ENCODE peak calls at places on chromosome 11, in five cellular contexts. One of them, this sample, is unnamed.

GRCh38 chr11:107916671-107917241 is 11.5 kb upstream of the RAB39A start:
- DNase-seq in left lobe of liver: no peak
- DNase-seq in T-helper 9 cell: peak; percentile 41
- DNase-seq in activated naive CD4-positive, alpha-beta T cell: no peak
- DNase-seq in fibroblast of pulmonary artery: peak; percentile 36
- DNase-seq in this sample: no peak

GRCh38 chr11:7484645-7485044 is 661 bp upstream of the OLFML1 start:
- DNase-seq in left lobe of liver: no peak
- DNase-seq in T-helper 9 cell: no peak
- DNase-seq in activated naive CD4-positive, alpha-beta T cell: no peak
- DNase-seq in fibroblast of pulmonary artery: no peak
- DNase-seq in this sample: no peak

GRCh38 chr11:73249858-73250773 is 22.0 kb upstream of the P2RY6 start:
- DNase-seq in left lobe of liver: no peak
- DNase-seq in T-helper 9 cell: no peak
- DNase-seq in activated naive CD4-positive, alpha-beta T cell: no peak
- DNase-seq in fibroblast of pulmonary artery: peak; percentile 24
- DNase-seq in this sample: no peak

GRCh38 chr11:106070606-106071005 is 6.5 kb downstream of the KBTBD3 start:
- DNase-seq in left lobe of liver: no peak
- DNase-seq in T-helper 9 cell: no peak
- DNase-seq in activated naive CD4-positive, alpha-beta T cell: no peak
- DNase-seq in fibroblast of pulmonary artery: peak; percentile 28
- DNase-seq in this sample: no peak

GRCh38 chr11:64888761-64889511 is 10.5 kb upstream of the EHD1 start:
- DNase-seq in left lobe of liver: no peak
- DNase-seq in T-helper 9 cell: no peak
- DNase-seq in activated naive CD4-positive, alpha-beta T cell: no peak
- DNase-seq in fibroblast of pulmonary artery: no peak
- DNase-seq in this sample: peak; percentile 86

GRCh38 chr11:14414470-14415461 is 55.8 kb upstream of the RRAS2 start:
- DNase-seq in left lobe of liver: no peak
- DNase-seq in T-helper 9 cell: peak; percentile 45
- DNase-seq in activated naive CD4-positive, alpha-beta T cell: peak; percentile 7
- DNase-seq in fibroblast of pulmonary artery: no peak
- DNase-seq in this sample: peak; percentile 15

GRCh38 chr11:77069336-77069968 is 2.7 kb downstream of the CAPN5 start:
- DNase-seq in left lobe of liver: no peak
- DNase-seq in T-helper 9 cell: no peak
- DNase-seq in activated naive CD4-positive, alpha-beta T cell: no peak
- DNase-seq in fibroblast of pulmonary artery: no peak
- DNase-seq in this sample: no peak

GRCh38 chr11:35579557-35580396 is 38.5 kb upstream of the FJX1 start:
- DNase-seq in left lobe of liver: no peak
- DNase-seq in T-helper 9 cell: no peak
- DNase-seq in activated naive CD4-positive, alpha-beta T cell: no peak
- DNase-seq in fibroblast of pulmonary artery: peak; percentile 95
- DNase-seq in this sample: no peak

GRCh38 chr11:119782021-119782420 is 53.0 kb upstream of the NECTIN1 start:
- DNase-seq in left lobe of liver: no peak
- DNase-seq in T-helper 9 cell: no peak
- DNase-seq in activated naive CD4-positive, alpha-beta T cell: no peak
- DNase-seq in fibroblast of pulmonary artery: no peak
- DNase-seq in this sample: no peak

GRCh38 chr11:112159098-112159761 is 4.7 kb downstream of the IL18 start:
- DNase-seq in left lobe of liver: no peak
- DNase-seq in T-helper 9 cell: no peak
- DNase-seq in activated naive CD4-positive, alpha-beta T cell: no peak
- DNase-seq in fibroblast of pulmonary artery: no peak
- DNase-seq in this sample: peak; percentile 39

GRCh38 chr11:68661697-68662603 is 22.4 kb upstream of the GAL start:
- DNase-seq in left lobe of liver: no peak
- DNase-seq in T-helper 9 cell: no peak
- DNase-seq in activated naive CD4-positive, alpha-beta T cell: no peak
- DNase-seq in fibroblast of pulmonary artery: no peak
- DNase-seq in this sample: no peak

GRCh38 chr11:68302256-68303054 is 9.9 kb upstream of the LRP5 start:
- DNase-seq in left lobe of liver: no peak
- DNase-seq in T-helper 9 cell: no peak
- DNase-seq in activated naive CD4-positive, alpha-beta T cell: no peak
- DNase-seq in fibroblast of pulmonary artery: no peak
- DNase-seq in this sample: peak; percentile 38

GRCh38 chr11:57277845-57278720 is 41.0 kb upstream of the APLNR start:
- DNase-seq in left lobe of liver: peak; percentile 71
- DNase-seq in T-helper 9 cell: no peak
- DNase-seq in activated naive CD4-positive, alpha-beta T cell: no peak
- DNase-seq in fibroblast of pulmonary artery: peak; percentile 94
- DNase-seq in this sample: peak; percentile 70

GRCh38 chr11:45995342-45995734 is 72.9 kb downstream of the LARGE2 start:
- DNase-seq in left lobe of liver: no peak
- DNase-seq in T-helper 9 cell: no peak
- DNase-seq in activated naive CD4-positive, alpha-beta T cell: no peak
- DNase-seq in fibroblast of pulmonary artery: no peak
- DNase-seq in this sample: no peak

GRCh38 chr11:66007201-66007634 is 4.6 kb upstream of the CST6 start:
- DNase-seq in left lobe of liver: no peak
- DNase-seq in T-helper 9 cell: no peak
- DNase-seq in activated naive CD4-positive, alpha-beta T cell: no peak
- DNase-seq in fibroblast of pulmonary artery: no peak
- DNase-seq in this sample: no peak

GRCh38 chr11:84564180-84564866 is 1062.8 kb downstream of the DLG2 start:
- DNase-seq in left lobe of liver: peak; percentile 58
- DNase-seq in T-helper 9 cell: no peak
- DNase-seq in activated naive CD4-positive, alpha-beta T cell: no peak
- DNase-seq in fibroblast of pulmonary artery: peak; percentile 68
- DNase-seq in this sample: peak; percentile 73

This sample was measured in Caki2.